ENCODE peak calls at places on chromosomes 4 and X, in eight cellular contexts. Z is OCI-LY7, D is body of pancreas, S is ascending aorta, H is brain microvascular endothelial cell, P is fibroblast of lung, N is HL-60, V is HCT116. C is an unnamed sample.

GRCh38 chrX:5842601-5843000 is 386.1 kb downstream of the NLGN4X start:
- DNase-seq in Z (no peak), D (no peak), S (no peak), H (no peak), P (no peak), N (no peak), V (no peak), C (no peak)

GRCh38 chr4:23782778-23783455 is 106.9 kb downstream of the PPARGC1A start:
- DNase-seq in Z (no peak), D (no peak), S (no peak), H (no peak), P (peak; percentile 20), N (no peak), V (no peak), C (no peak)

GRCh38 chr4:17630228-17630627 is 15.8 kb downstream of the MED28 start:
- DNase-seq in Z (no peak), D (no peak), S (no peak), H (no peak), P (no peak), N (no peak), V (no peak), C (no peak)

GRCh38 chrX:132031867-132032266 is 8.8 kb downstream of the STK26 start:
- DNase-seq in Z (no peak), D (no peak), S (no peak), H (no peak), P (no peak), N (no peak), V (no peak), C (no peak)

GRCh38 chr4:138953962-138954371 is 61.6 kb upstream of the NOCT start:
- DNase-seq in Z (no peak), D (peak; percentile 25), S (no peak), H (peak; percentile 88), P (peak; percentile 98), N (peak; percentile 43), V (no peak), C (peak; percentile 53)

GRCh38 chr4:148574502-148574901 is 132.3 kb upstream of the NR3C2 start:
- DNase-seq in Z (no peak), D (no peak), S (no peak), H (peak; percentile 37), P (peak; percentile 63), N (no peak), V (no peak), C (no peak)

GRCh38 chr4:74619931-74620702 is 174.2 kb downstream of the BTC start:
- DNase-seq in Z (no peak), D (no peak), S (no peak), H (peak; percentile 59), P (peak; percentile 75), N (no peak), V (no peak), C (no peak)

GRCh38 chr4:177052211-177052725 is 257.4 kb upstream of the NEIL3 start:
- DNase-seq in Z (no peak), D (no peak), S (no peak), H (no peak), P (no peak), N (no peak), V (no peak), C (no peak)

GRCh38 chr4:166312166-166312565 is 439.1 kb downstream of the TLL1 start:
- DNase-seq in Z (no peak), D (no peak), S (no peak), H (peak; percentile 12), P (peak; percentile 71), N (no peak), V (no peak), C (no peak)

GRCh38 chr4:118954246-118954645 is 65.6 kb downstream of the SYNPO2 start:
- DNase-seq in Z (peak; percentile 4), D (no peak), S (no peak), H (no peak), P (peak; percentile 43), N (no peak), V (peak; percentile 15), C (no peak)

GRCh38 chr4:126957555-126958440 is 675.0 kb upstream of the INTU start:
- DNase-seq in Z (no peak), D (no peak), S (no peak), H (no peak), P (peak; percentile 39), N (no peak), V (no peak), C (no peak)

GRCh38 chrX:920234-920799 is 289.7 kb downstream of the SHOX start:
- DNase-seq in Z (no peak), D (no peak), S (no peak), H (peak; percentile 37), P (peak; percentile 1), N (no peak), V (no peak), C (no peak)

GRCh38 chr4:42954925-42955669 is 62.6 kb downstream of the GRXCR1 start:
- DNase-seq in Z (no peak), D (no peak), S (no peak), H (no peak), P (no peak), N (no peak), V (no peak), C (no peak)

GRCh38 chr4:183563874-183564273 is 59.0 kb downstream of the ING2 start:
- DNase-seq in Z (no peak), D (no peak), S (no peak), H (no peak), P (peak; percentile 81), N (no peak), V (no peak), C (no peak)

GRCh38 chrX:37921758-37922157 is 74.4 kb upstream of the DYNLT3 start:
- DNase-seq in Z (no peak), D (no peak), S (no peak), H (peak; percentile 9), P (peak; percentile 82), N (no peak), V (no peak), C (no peak)

GRCh38 chr4:150501019-150501727 is 80.8 kb upstream of the MAB21L2 start:
- DNase-seq in Z (no peak), D (no peak), S (no peak), H (peak; percentile 57), P (peak; percentile 82), N (peak; percentile 22), V (no peak), C (peak; percentile 39)

GRCh38 chrX:44344194-44344593 is 722 bp upstream of the EFHC2 start:
- DNase-seq in Z (no peak), D (peak; percentile 13), S (no peak), H (no peak), P (no peak), N (no peak), V (no peak), C (no peak)

GRCh38 chr4:112898357-112899141 is 150.9 kb upstream of the ANK2 start:
- DNase-seq in Z (no peak), D (no peak), S (no peak), H (no peak), P (peak; percentile 12), N (no peak), V (no peak), C (no peak)

GRCh38 chr4:187993827-187994226 is 1.7 kb upstream of the ZFP42 start:
- DNase-seq in Z (no peak), D (no peak), S (no peak), H (peak; percentile 11), P (no peak), N (no peak), V (peak; percentile 34), C (no peak)

GRCh38 chrX:33194876-33195433 is 16.4 kb downstream of the DMD start:
- DNase-seq in Z (no peak), D (no peak), S (no peak), H (no peak), P (peak; percentile 3), N (no peak), V (no peak), C (no peak)

GRCh38 chr4:156193800-156194199 is 240.1 kb upstream of the CTSO start:
- DNase-seq in Z (no peak), D (peak; percentile 32), S (no peak), H (no peak), P (peak; percentile 46), N (no peak), V (no peak), C (peak; percentile 51)
- H3K4me3 ChIP-seq in Z (no peak overlapping the region), D (no peak overlapping the region), S (no peak overlapping the region), H (no peak overlapping the region), P (no peak overlapping the region), N (no peak overlapping the region), V (no peak overlapping the region), C (no peak overlapping the region)

GRCh38 chr4:121054373-121054772 is 18.0 kb downstream of the NDNF start:
- DNase-seq in Z (no peak), D (no peak), S (no peak), H (no peak), P (no peak), N (no peak), V (no peak), C (no peak)
- H3K27ac ChIP-seq in Z (no peak overlapping the region), D (no peak overlapping the region), S (no peak overlapping the region), H (no peak overlapping the region), P (no peak overlapping the region), N (no peak overlapping the region), V (no peak overlapping the region), C (no peak overlapping the region)

DNA sequence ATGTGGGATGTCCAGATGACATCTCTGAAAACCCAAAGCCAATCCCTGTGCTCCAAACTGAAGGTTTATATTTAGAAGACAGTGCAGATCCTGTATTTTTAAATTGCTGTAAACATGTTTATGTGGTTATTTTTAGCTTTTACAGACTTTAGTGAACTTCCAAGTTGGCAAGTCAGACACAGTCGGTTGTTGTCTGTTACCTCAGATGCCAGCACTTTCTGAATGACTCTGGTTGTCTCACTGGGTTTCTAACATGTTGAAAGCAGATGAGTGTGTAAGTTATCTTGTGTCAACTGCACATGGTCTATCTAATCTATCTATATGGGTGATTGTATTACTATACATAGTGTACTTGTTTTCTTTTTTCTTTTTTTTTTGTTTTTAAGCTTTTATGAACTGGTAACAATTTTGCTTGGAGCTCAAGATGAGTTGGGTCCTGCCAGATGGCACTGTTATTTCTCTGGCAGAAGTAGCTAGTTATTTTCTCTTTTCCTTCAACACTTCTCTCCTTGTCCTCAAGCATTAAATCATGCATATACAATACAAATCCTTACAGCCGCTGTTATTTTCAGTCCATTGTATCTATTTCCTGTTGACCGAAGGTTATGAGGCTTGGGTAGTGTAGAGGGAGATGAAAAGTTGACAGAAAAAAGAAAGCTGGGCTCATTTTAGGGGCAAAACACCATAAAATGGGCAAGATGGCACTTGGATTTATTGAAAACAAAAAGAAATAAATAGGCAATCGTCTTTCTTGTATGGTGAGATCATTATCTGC is 66.3 kb downstream of the GAB1 start:
- DNase-seq in Z (peak; percentile 75), D (no peak), S (no peak), H (no peak), P (no peak), N (no peak), V (no peak), C (no peak)
- H3K4me3 ChIP-seq in Z (peak overlapping the region; percentile 60), D (no peak overlapping the region), S (no peak overlapping the region), H (no peak overlapping the region), P (no peak overlapping the region), N (no peak overlapping the region), V (no peak overlapping the region), C (no peak overlapping the region)

GRCh38 chr4:103011378-103012025 is 8.0 kb downstream of the SLC9B1 start:
- DNase-seq in Z (no peak), D (peak; percentile 85), S (peak; percentile 62), H (no peak), P (peak; percentile 58), N (no peak), V (no peak), C (no peak)
- H3K27ac ChIP-seq in Z (no peak overlapping the region), D (peak overlapping the region; percentile 84), S (peak overlapping the region; percentile 84), H (no peak overlapping the region), P (no peak overlapping the region), N (no peak overlapping the region), V (no peak overlapping the region), C (no peak overlapping the region)

C was measured in AG04450.